ENCODE peak calls at places on chromosomes 16 and 17, in five cellular contexts. D is HL-60, O is GM12878, Y is HepG2, T is SK-N-SH. G is an unnamed sample.

GRCh38 chr17:41870627-41871026 is 5.4 kb upstream of the KLHL11 start:
- DNase-seq in D (no peak), Y (no peak), O (no peak), T (no peak), G (no peak)

GRCh38 chr17:6690641-6691040 is 22.5 kb downstream of the SLC13A5 start:
- DNase-seq in T (no peak), O (no peak), D (no peak), Y (no peak), G (no peak)

GRCh38 chr16:53091508-53092211 is 36.9 kb downstream of the CHD9 start:
- DNase-seq in T (peak), O (peak), Y (no peak), D (peak), G (peak)

GRCh38 chr17:2024572-2025219 is 438 bp downstream of the RTN4RL1 start:
- DNase-seq in T (peak), D (no peak), Y (no peak), O (no peak), G (peak)

GRCh38 chr17:35051579-35052239 is 11.8 kb downstream of the RFFL start:
- DNase-seq in Y (peak), D (peak), O (no peak), T (no peak), G (no peak)

GRCh38 chr17:48893646-48894508 is 1.3 kb downstream of the ATP5MC1 start:
- DNase-seq in Y (no peak), O (no peak), D (no peak), T (no peak), G (no peak)

GRCh38 chr16:46853713-46854443 is 22.9 kb upstream of the C16orf87 start:
- DNase-seq in T (peak), D (peak), O (no peak), Y (peak), G (peak)

GRCh38 chr16:89146211-89147005 is 25.1 kb upstream of the CDH15 start:
- DNase-seq in T (no peak), Y (no peak), D (no peak), O (no peak), G (no peak)

GRCh38 chr17:42784811-42785592 is 4.6 kb downstream of the WNK4 start:
- DNase-seq in D (no peak), T (peak), Y (no peak), O (no peak), G (no peak)

GRCh38 chr17:81025065-81025751 is 9.7 kb upstream of the BAIAP2 start:
- DNase-seq in T (no peak), Y (no peak), D (no peak), O (no peak), G (no peak)

GRCh38 chr17:75010683-75011406 is 1.6 kb upstream of the MRPL58 start:
- DNase-seq in Y (peak), O (no peak), D (peak), T (peak), G (peak)

GRCh38 chr17:43396491-43397060 is 2.2 kb upstream of the ARL4D start:
- DNase-seq in T (no peak), O (no peak), D (no peak), Y (no peak), G (no peak)

GRCh38 chr16:46974352-46974751 is 878 bp upstream of the DNAJA2 start:
- DNase-seq in D (peak), T (peak), O (peak), Y (peak), G (peak)

DNA sequence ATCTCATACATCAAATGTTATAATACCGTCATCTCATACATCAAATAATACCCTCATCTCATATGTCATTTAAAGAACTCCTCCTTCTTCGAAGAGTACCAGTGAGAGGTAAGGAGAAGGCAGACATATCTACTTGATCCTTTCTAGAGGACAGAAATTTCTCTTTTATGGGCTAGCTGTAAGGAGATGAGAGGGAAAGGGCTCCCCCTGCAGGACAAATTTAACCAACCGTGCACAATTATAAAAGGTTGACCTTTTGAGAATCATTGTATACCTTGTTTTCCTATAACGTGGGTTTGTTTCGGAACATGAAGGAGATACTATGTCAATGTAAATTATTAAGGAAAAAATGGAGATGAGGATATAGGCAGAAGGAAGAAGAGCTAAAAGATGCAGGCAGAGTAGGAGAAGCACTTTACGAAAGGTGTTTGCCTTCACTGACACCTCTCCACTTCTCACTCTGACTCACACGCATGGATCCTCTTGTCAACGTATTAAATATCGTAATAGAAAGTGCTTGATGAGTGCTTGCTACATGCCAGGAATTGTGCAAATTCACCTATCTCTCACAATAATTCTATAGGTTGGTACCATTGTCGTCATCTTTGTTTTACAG is 465.9 kb upstream of the ERCC4 start:
- DNase-seq in T (peak), O (no peak), Y (peak), D (peak), G (peak)
- TF ChIP-seq CTCF in T (peak), O (peak), Y (peak), D (peak), G (peak)

GRCh38 chr16:65120811-65121721 is 797 bp downstream of the CDH11 start:
- DNase-seq in D (no peak), O (no peak), T (peak), Y (no peak), G (peak)
- TF ChIP-seq REST in D (no peak), O (no peak), T (no peak), Y (no peak), G (no peak)

DNA sequence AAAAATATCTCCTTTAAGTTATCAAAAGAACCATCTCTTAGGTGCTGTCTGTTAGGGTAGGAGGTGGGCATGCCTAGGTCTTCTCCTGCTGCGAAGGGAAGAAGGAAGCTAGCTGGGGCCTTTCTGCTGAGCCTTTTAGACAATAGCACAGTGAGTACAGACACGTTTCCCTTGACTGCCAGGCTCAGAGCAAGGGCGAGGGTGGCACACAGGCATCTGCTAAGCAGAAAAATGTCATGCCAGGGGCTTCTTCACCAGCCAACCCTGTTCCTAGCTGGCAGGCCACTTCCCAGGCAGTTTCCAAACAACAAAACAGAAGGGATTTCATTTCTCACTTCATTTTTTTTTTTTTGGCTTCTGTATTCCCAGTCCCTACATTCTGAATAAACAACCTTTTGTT is 168.1 kb upstream of the MAF start:
- DNase-seq in D (no peak), Y (no peak), T (no peak), O (no peak), G (no peak)
- TF ChIP-seq CTCF in D (no peak), Y (no peak), T (no peak), O (no peak), G (no peak)

GRCh38 chr16:50472472-50472871 is 75.7 kb upstream of the NKD1 start:
- DNase-seq in Y (no peak), T (no peak), O (no peak), D (no peak), G (no peak)

GRCh38 chr16:50474138-50474537 is 74.1 kb upstream of the NKD1 start:
- DNase-seq in O (no peak), D (no peak), Y (no peak), T (no peak), G (no peak)

GRCh38 chr16:50470687-50471086 is 77.5 kb upstream of the NKD1 start:
- DNase-seq in O (no peak), T (no peak), D (no peak), Y (no peak), G (no peak)

GRCh38 chr16:50475170-50475569 is 73.0 kb upstream of the NKD1 start:
- DNase-seq in T (no peak), O (no peak), Y (no peak), D (no peak), G (no peak)

DNA sequence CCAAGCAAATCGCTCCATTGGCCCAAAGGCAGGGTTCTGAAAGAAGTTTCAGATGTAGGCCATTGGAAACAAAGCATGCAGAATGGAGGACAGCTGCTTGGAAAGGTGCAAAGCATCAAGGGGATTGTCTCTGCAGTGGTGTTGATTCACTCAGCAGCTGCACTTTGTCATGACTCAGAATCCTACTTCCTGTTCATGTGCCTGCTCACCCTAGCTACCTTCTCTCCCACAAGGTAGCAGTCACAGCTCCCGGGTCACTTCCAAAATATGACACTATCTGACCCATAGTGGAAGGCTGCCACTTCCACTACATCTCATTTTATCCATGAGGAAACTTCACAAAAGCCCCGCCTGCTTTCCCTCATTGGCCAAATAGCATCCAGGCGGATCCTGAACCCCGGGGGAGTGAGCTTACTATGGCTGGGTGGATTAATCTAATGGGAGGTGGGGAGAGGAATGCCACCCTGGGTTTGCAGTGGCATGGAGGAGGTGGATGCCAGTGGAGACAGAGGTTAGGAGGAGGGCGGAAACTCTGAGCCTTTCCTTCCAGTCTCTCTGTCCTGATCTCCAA is 74.7 kb upstream of the NKD1 start:
- DNase-seq in Y (peak), D (no peak), O (peak), T (no peak), G (no peak)
- TF ChIP-seq REST in Y (no peak), D (no peak), O (no peak), T (no peak), G (no peak)

DNA sequence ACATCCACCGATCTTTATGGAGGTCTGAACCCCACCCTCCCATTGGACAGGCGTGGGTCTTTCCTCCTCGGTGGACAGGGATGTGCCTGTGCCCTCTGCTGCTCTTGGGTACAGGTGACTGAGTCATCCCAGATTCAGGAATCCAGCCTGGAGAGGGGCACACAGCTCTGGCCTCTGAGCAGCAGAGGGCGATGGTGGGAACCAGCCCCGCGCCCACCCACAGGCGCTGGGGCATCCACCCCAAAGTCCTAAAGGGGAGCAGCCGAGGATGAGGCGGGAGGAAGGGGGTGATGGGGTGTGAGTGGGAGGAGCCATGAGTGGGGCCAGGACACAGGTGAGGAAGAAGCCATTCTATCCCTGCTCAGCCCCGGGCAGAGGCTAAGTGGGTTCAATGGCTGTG is 35.0 kb downstream of the ENGASE start:
- DNase-seq in Y (no peak), O (no peak), D (no peak), T (peak), G (peak)
- TF ChIP-seq CTCF in Y (peak), O (no peak), D (no peak), T (peak), G (peak)

GRCh38 chr17:77804796-77805426 is 153.6 kb upstream of the TNRC6C start:
- DNase-seq in O (no peak), Y (no peak), T (no peak), D (no peak), G (no peak)
- TF ChIP-seq REST in O (no peak), Y (no peak), T (no peak), D (no peak), G (no peak)

DNA sequence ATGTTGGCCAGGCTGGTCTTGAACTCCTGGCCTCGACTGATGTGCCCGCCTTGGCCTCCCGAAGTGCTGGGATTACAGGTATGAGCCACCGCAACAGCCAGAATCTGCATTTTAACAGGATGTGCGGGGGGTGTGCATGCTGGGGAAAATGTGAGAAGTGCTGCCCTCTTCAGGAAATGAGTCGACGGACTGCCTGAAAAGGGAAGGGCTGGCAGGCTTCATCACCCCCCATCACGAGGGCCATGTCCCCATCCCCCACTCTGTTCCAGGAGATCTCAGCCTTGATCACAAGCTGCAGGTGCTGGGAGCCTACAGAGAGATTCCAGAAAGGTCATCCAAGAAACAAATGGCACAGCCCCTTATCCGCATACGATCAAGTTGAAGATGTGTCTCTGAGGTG is 195.3 kb upstream of the RPL38 start:
- DNase-seq in D (peak), T (peak), Y (peak), O (no peak), G (peak)
- TF ChIP-seq CTCF in D (no peak), T (no peak), Y (peak), O (peak), G (peak)

GRCh38 chr17:45431531-45432404 is 902 bp downstream of the ARHGAP27 start:
- DNase-seq in Y (peak), T (peak), O (no peak), D (peak), G (peak)
- TF ChIP-seq REST in Y (no peak), T (no peak), O (no peak), D (no peak), G (no peak)

DNA sequence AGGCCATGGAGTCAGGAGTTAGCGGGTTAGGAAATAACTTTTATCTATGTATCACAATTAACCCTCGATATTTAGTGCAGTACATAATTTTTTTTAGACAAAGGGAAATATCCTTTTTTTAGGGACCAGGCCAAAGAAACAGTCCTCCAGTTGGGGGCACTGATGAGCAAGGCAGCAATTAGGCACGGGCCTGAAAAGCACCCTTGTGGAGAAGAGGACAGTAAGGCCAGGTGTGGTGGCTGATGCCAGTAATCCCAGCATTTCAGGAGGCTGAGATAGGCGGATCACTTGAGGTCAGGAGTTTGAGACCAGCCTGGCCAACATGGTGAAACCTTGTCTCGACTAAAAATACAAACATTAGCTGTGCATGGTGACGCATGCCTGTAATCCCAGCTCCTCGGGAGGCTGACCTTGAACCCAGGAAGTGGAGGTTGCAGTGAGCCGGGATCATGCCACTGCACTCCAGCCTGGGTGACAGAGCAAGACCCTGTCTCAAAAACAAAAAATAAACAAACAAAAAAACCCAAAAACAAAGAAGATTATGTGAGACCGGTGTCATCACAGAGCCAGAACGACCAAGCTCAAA is 158.3 kb upstream of the NOL11 start:
- DNase-seq in O (no peak), T (no peak), Y (no peak), D (no peak), G (peak)
- TF ChIP-seq CTCF in O (peak), T (peak), Y (peak), D (no peak), G (peak)

GRCh38 chr16:86591270-86591669 is 12.9 kb downstream of the FOXL1 start:
- DNase-seq in D (no peak), Y (no peak), T (no peak), O (no peak), G (no peak)

GRCh38 chr16:86593913-86594312 is 15.6 kb downstream of the FOXL1 start:
- DNase-seq in Y (no peak), T (no peak), O (no peak), D (no peak), G (no peak)

GRCh38 chr16:86594712-86595111 is 16.4 kb downstream of the FOXL1 start:
- DNase-seq in T (no peak), D (no peak), Y (no peak), O (no peak), G (no peak)

GRCh38 chr16:86587487-86587886 is 9.1 kb downstream of the FOXL1 start:
- DNase-seq in D (no peak), O (no peak), Y (no peak), T (no peak), G (no peak)

DNA sequence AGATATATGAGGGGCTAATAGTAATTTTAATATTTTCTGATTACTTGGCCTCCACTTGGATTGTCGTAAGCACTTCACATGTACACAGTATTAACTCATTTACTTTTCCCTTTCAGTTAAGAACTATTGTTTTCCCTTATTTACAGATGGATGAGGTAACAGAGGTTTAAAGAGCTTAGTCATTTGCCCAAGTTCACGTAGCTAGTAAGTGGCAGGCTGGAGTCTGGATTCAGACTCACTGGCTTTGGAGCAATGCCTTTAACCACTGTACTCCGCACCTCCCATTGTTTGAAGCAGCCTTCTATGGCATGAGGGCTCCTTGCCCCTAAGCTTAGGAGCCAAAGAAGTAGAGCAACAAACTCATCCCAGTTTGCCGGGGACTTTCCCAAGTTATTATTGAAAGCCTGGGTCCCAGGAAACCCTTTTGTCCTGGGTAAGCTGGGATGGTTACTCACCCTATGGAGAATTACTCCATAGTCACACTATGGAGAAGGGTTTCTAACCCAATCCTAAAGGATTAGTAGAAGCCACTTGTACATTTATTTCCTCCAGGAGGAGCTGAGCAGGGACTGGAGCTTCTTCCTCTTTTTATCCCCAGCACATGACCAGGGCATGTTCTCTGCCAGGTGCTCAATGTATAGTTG is 12.3 kb downstream of the FOXL1 start:
- DNase-seq in D (no peak), O (no peak), T (no peak), Y (peak), G (no peak)
- TF ChIP-seq REST in D (no peak), O (no peak), T (no peak), Y (no peak), G (no peak)